ENCODE peak calls at places on chromosome 5, in six cellular contexts. F, N, L, R, W and G are unnamed samples.

GRCh38 chr5:84382363-84383295 is 2.1 kb downstream of the EDIL3 start:
- DNase-seq in F (peak), N (peak), L (peak), R (peak), W (peak), G (no peak)

GRCh38 chr5:26669523-26669922 is 368.9 kb downstream of the CDH9 start:
- DNase-seq in F (no peak), N (no peak), L (no peak), R (no peak), W (peak), G (no peak)

GRCh38 chr5:177366528-177367322 is 9.0 kb downstream of the RGS14 start:
- DNase-seq in F (peak), N (peak), L (peak), R (peak), W (peak), G (peak)

GRCh38 chr5:76406014-76406413 is 2.9 kb downstream of the IQGAP2 start:
- DNase-seq in F (no peak), N (no peak), L (no peak), R (no peak), W (no peak), G (no peak)

GRCh38 chr5:105680858-105681257 is 1989.9 kb downstream of the EFNA5 start:
- DNase-seq in F (no peak), N (no peak), L (no peak), R (no peak), W (no peak), G (no peak)

GRCh38 chr5:65481635-65482271 is at the start of gene ADAMTS6:
- DNase-seq in F (peak), N (peak), L (peak), R (peak), W (peak), G (peak)

GRCh38 chr5:124741711-124742496 is 4.5 kb downstream of the ZNF608 start:
- DNase-seq in F (no peak), N (no peak), L (peak), R (peak), W (no peak), G (peak)

GRCh38 chr5:172502410-172502809 is 48.1 kb upstream of the SH3PXD2B start:
- DNase-seq in F (peak), N (no peak), L (no peak), R (no peak), W (no peak), G (no peak)

GRCh38 chr5:169052207-169052606 is 248.7 kb downstream of the SLIT3 start:
- DNase-seq in F (no peak), N (no peak), L (no peak), R (no peak), W (no peak), G (no peak)

GRCh38 chr5:83312672-83313071 is 158.9 kb upstream of the VCAN start:
- DNase-seq in F (no peak), N (no peak), L (no peak), R (peak), W (no peak), G (no peak)

GRCh38 chr5:177455036-177455660 is 8.5 kb downstream of the PRR7 start:
- DNase-seq in F (peak), N (peak), L (peak), R (peak), W (peak), G (peak)

GRCh38 chr5:88116396-88116795 is 152.2 kb downstream of the TMEM161B start:
- DNase-seq in F (no peak), N (no peak), L (no peak), R (no peak), W (no peak), G (no peak)

GRCh38 chr5:141655020-141655419 is 3.8 kb upstream of the FCHSD1 start:
- DNase-seq in F (no peak), N (no peak), L (no peak), R (no peak), W (no peak), G (no peak)

GRCh38 chr5:42993516-42994284 is 46.4 kb downstream of the ANXA2R start:
- DNase-seq in F (no peak), N (no peak), L (peak), R (peak), W (no peak), G (no peak)

GRCh38 chr5:93622240-93622885 is 39.3 kb downstream of the NR2F1 start:
- DNase-seq in F (no peak), N (no peak), L (peak), R (peak), W (no peak), G (peak)

GRCh38 chr5:39599721-39600431 is 175.1 kb upstream of the DAB2 start:
- DNase-seq in F (no peak), N (no peak), L (peak), R (peak), W (no peak), G (peak)

GRCh38 chr5:37756248-37756647 is 83.6 kb downstream of the GDNF start:
- DNase-seq in F (no peak), N (no peak), L (no peak), R (no peak), W (no peak), G (no peak)

GRCh38 chr5:37755581-37755980 is 84.3 kb downstream of the GDNF start:
- DNase-seq in F (no peak), N (no peak), L (no peak), R (no peak), W (no peak), G (no peak)

GRCh38 chr5:37754976-37755375 is 84.9 kb downstream of the GDNF start:
- DNase-seq in F (no peak), N (no peak), L (no peak), R (no peak), W (no peak), G (no peak)

DNA sequence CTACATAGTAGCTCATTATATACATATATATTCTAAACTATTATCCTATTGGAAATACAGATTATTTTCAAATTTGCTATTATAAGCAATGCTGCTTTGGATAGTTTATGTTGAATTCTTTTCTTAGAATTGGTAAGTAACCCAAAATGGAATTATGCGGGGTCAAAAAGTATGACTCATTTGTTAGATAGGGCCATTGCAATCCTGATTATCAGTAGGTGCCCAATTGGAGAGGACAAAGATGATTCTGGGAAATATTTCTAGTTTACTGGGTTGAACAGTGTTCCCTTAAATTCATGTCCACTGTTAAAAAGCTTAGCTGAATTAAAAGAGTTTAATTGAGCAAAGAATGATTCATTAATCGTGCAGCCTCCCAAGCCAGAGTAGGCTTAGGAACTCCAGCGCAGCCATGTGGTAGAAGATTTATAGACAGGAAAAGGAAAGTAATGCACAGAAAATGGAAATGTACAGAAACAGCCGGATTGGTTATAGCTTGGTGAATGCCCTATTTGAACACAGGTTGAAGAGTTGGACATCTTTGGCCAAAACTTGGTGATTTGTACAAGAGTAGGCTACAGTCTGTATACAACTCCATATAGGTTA is 81.8 kb downstream of the GDNF start:
- DNase-seq in F (no peak), N (no peak), L (no peak), R (no peak), W (no peak), G (no peak)
- TF ChIP-seq CTCF in F (no peak), N (no peak), L (peak), R (peak), W (no peak), G (peak)

DNA sequence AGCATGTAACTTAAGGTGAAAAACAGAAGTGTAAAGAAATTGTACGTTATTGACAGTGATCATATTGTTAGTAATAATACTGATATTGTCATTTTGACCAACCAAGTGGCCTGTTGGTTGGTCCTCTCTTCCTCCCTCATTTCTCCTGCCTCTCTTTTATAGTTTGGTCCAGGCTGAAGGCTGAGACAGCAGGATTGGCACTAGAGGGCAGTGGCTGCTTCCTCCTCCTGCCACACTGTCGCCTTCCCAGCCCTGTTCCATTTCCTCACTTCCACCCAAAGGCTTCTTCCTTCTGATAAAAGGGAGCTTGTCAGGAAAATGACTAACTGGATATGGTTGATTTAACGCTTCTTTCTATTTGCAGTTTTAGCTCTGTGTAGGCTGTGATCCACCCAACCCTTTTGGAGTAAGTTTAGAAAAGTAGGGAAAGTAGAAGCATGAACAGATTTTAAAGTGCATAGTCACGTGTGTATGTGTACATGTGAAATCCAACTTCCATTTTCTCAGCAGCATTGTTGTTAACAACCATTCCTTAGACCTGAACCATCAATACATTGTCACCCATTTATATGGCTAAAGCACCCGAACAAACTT is 35.6 kb downstream of the PTCD2 start:
- DNase-seq in F (no peak), N (peak), L (peak), R (peak), W (no peak), G (peak)
- TF ChIP-seq CTCF in F (no peak), N (no peak), L (peak), R (peak), W (peak), G (peak)

GRCh38 chr5:147393866-147394265 is 116.0 kb downstream of the DPYSL3 start:
- DNase-seq in F (no peak), N (peak), L (no peak), R (no peak), W (peak), G (no peak)
- TF ChIP-seq CTCF in F (no peak), N (peak), L (peak), R (peak), W (no peak), G (peak)

DNA sequence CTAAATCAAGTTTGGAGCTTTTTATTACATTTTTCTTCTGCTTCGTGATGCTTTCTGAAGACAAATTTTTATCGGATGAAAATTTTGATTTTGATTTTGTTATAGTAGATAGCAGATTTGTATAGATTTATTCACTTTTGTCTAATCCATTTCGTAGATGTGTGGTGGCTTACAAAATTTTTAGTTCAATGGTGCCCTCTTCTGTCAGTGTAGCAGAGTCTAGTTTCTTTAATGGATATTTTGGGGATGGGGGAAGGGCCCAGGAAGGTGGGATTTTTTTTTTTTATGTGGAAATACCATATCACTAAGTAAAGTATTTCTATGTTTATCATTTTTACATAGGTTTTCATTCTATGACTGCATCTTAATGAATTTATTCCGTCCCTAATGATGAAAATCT is 259.9 kb upstream of the TARS1 start:
- DNase-seq in F (no peak), N (peak), L (peak), R (peak), W (no peak), G (peak)
- TF ChIP-seq CTCF in F (no peak), N (no peak), L (peak), R (peak), W (no peak), G (peak)